ENCODE peak calls at places on chromosomes 3 and 15, in nine cellular contexts. D is left ventricle myocardium inferior; W is foreskin keratinocyte; E is GM23248; P is psoas muscle; G is neural progenitor cell; X is CD4-positive, alpha-beta memory T cell; R is heart left ventricle; O is neuronal stem cell. Q is an unnamed sample.

GRCh38 chr15:97446138-97446537 is 514.4 kb upstream of the ARRDC4 start:
- DNase-seq in W (no peak), D (no peak), R (no peak), O (no peak), E (no peak), G (peak; percentile 36), X (no peak), P (no peak), Q (no peak)

GRCh38 chr15:52745326-52746161 is 44.6 kb downstream of the ONECUT1 start:
- DNase-seq in W (no peak), R (no peak), D (no peak), G (no peak), E (no peak), P (no peak), O (no peak), X (no peak), Q (no peak)

GRCh38 chr3:16547958-16548357 is 34.5 kb upstream of the RFTN1 start:
- DNase-seq in X (no peak), R (no peak), G (no peak), D (no peak), E (no peak), P (no peak), W (no peak), O (no peak), Q (no peak)

GRCh38 chr3:177641206-177641605 is 443.9 kb upstream of the TBL1XR1 start:
- DNase-seq in O (no peak), W (no peak), P (no peak), R (no peak), E (no peak), X (no peak), G (no peak), D (no peak), Q (no peak)

GRCh38 chr15:66211670-66212455 is 41.7 kb downstream of the MEGF11 start:
- DNase-seq in R (no peak), W (no peak), D (no peak), E (no peak), G (no peak), P (no peak), X (no peak), O (no peak), Q (no peak)

GRCh38 chr3:122923611-122924010 is 104.0 kb downstream of the SEMA5B start:
- DNase-seq in X (no peak), W (no peak), R (no peak), D (no peak), O (no peak), G (no peak), E (no peak), P (no peak), Q (no peak)

GRCh38 chr3:101940521-101940992 is 91.2 kb downstream of the NFKBIZ start:
- DNase-seq in R (peak; percentile 76), P (peak; percentile 51), G (peak; percentile 57), E (peak; percentile 96), D (peak; percentile 63), W (peak; percentile 73), O (peak; percentile 11), X (no peak), Q (no peak)

GRCh38 chr15:62413147-62413546 is 248.1 kb upstream of the C2CD4B start:
- DNase-seq in O (no peak), E (peak; percentile 34), D (no peak), G (no peak), R (no peak), W (no peak), X (no peak), P (no peak), Q (no peak)

GRCh38 chr15:100778831-100779288 is 100.8 kb upstream of the ALDH1A3 start:
- DNase-seq in E (no peak), P (no peak), O (no peak), D (no peak), G (peak; percentile 1), X (no peak), W (no peak), R (no peak), Q (no peak)

GRCh38 chr3:196339493-196340254 is 1.5 kb upstream of the TM4SF19 start:
- DNase-seq in E (peak; percentile 60), D (no peak), G (no peak), O (no peak), R (no peak), X (no peak), P (no peak), W (no peak), Q (no peak)

GRCh38 chr3:126781406-126781805 is 77.4 kb downstream of the CHCHD6 start:
- DNase-seq in W (no peak), D (no peak), O (no peak), X (no peak), R (no peak), E (peak; percentile 40), G (no peak), P (no peak), Q (no peak)

GRCh38 chr15:78069052-78069414 is 8.5 kb downstream of the TBC1D2B start:
- DNase-seq in W (no peak), G (no peak), E (no peak), X (no peak), R (no peak), O (no peak), D (no peak), P (no peak), Q (no peak)
- H3K4me1 ChIP-seq in W (peaks cover 24% of the 10 kb centered on the region), G (peaks cover 23% of the 10 kb centered on the region), E (peaks cover 93% of the 10 kb centered on the region), X (peaks cover 98% of the 10 kb centered on the region), R (peaks cover 20% of the 10 kb centered on the region), O (peaks cover 17% of the 10 kb centered on the region), D (peaks cover 91% of the 10 kb centered on the region), P (peaks cover 89% of the 10 kb centered on the region), Q (peaks cover 56% of the 10 kb centered on the region)

DNA sequence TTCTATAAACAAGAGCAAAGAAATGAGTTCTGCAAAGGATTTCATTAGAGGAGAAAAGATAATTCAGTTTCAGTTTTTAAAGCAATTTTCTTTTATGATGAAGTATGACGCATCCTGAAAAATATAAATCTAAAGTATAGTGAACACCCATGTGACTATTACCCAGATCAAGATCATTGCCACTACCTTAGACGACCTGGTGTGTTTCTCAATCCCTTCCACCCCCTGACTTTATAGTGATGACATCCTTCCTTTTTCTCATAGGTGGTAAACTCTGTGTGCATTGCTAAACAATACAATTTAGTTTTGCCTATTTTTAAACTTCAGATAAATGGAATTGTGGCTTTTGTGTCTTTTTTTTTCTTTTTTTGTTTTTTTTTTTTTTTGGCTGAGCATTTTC is 8.4 kb downstream of the STT3B start:
- DNase-seq in X (no peak), E (peak; percentile 56), D (no peak), R (no peak), G (no peak), P (no peak), W (no peak), O (no peak), Q (no peak)
- H3K4me1 ChIP-seq in X (peaks cover 100% of the 10 kb centered on the region), E (peaks cover 51% of the 10 kb centered on the region), D (peaks cover 75% of the 10 kb centered on the region), R (peaks cover 8% of the 10 kb centered on the region), G (peaks cover 35% of the 10 kb centered on the region), P (peaks cover 39% of the 10 kb centered on the region), W (peaks cover 56% of the 10 kb centered on the region), O (no peaks in the 10 kb centered on the region), Q (peaks cover 56% of the 10 kb centered on the region)

DNA sequence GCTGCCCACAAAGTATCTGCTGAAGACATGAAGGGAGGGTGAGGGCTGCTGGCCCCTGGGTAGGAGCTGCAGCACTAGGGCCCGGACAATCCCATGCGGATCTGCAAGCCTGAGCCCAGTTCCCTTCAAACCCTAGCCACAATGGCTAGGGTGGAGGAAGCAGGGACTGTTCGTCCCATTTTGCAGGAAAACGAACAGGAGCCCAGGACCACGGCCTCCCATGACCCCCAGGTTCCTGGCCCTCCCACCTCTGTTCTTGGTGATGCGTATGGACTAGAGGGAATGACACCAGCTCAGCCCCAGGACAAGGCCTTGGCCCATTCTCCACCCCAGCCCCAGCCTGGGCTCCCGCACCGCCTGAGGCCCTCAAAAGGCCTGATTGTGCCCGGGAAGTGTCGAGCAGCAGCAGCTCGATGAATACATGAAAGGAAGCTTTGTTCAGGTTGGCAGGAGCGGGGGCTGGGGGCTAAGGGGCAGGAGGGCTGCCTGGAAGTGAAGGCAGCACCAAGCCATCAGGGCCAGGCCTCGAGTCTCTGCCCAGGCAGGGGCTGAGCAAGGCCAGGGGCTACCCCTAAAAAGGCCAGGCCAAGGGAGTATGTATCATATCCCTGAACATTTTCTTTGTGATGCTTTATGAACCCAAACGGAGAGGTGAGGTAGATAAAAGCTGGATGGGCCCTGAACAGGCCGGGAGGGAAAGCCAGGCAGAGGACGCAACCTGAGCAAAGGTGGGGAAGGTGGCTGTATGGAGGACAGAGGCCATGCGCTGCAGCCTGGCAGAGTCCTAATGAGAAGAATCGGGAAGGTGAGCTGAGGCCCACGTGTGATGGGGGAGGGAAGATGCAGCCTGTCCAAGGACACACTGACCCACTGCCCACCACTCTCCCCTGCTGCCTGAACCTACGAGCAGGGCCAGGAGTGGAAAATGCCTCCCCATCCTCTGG is 12.2 kb downstream of the SEMA7A start:
- DNase-seq in O (no peak), E (no peak), W (no peak), D (no peak), P (no peak), X (no peak), R (no peak), G (no peak), Q (no peak)
- H3K4me1 ChIP-seq in O (peaks cover 28% of the 10 kb centered on the region), E (peaks cover 91% of the 10 kb centered on the region), W (peaks cover 20% of the 10 kb centered on the region), D (peaks cover 52% of the 10 kb centered on the region), P (no peaks in the 10 kb centered on the region), X (no peaks in the 10 kb centered on the region), R (peaks cover 21% of the 10 kb centered on the region), G (peaks cover 27% of the 10 kb centered on the region), Q (no peaks in the 10 kb centered on the region)

DNA sequence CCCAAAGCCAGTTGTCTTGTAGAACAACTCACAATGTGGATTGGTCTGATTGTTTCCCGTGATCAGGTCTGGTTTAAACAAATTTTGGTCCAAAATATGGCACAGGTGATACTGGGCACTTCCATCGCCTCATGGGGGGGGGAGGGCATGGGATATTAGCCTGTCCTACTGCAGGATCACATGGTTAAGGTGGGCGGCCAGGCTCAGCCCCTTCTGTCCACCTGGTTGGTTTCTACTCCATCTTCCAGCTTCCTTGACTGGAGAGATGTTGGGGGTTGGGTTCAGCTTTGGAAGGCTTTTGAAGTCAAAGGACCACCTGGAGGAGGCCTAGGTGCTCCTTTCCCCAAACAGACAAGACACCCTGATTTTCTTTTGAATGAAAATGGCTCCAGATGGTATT is 7.2 kb downstream of the KLF13 start:
- DNase-seq in W (no peak), D (no peak), E (no peak), G (no peak), R (no peak), O (no peak), X (no peak), P (no peak), Q (no peak)
- H3K4me1 ChIP-seq in W (peaks cover 10% of the 10 kb centered on the region), D (peaks cover 99% of the 10 kb centered on the region), E (peaks cover 6% of the 10 kb centered on the region), G (peaks cover 6% of the 10 kb centered on the region), R (peaks cover 93% of the 10 kb centered on the region), O (peaks cover 8% of the 10 kb centered on the region), X (peaks cover 99% of the 10 kb centered on the region), P (peaks cover 76% of the 10 kb centered on the region), Q (no peaks in the 10 kb centered on the region)